ENCODE peak calls at places on chromosomes 4 and X, in ten cellular contexts. D, S, O, E, G, A, T, N, V and U are unnamed samples.
A peak's percentile ranks its signal among the peaks of the same experiment; 100 is the strongest.

GRCh38 chr4:72295966-72296557 is 264.3 kb downstream of the NPFFR2 start:
- DNase-seq in S (peak; percentile 78), T (peak; percentile 90), O (peak; percentile 34), D (peak; percentile 74), A (no peak), G (peak; percentile 20), E (peak; percentile 75), V (peak; percentile 21), N (peak; percentile 90), U (peak; percentile 79)

GRCh38 chr4:185296665-185297460 is 87.5 kb downstream of the SNX25 start:
- DNase-seq in E (no peak), S (no peak), G (no peak), D (no peak), A (no peak), V (no peak), N (no peak), O (no peak), T (no peak), U (no peak)

GRCh38 chr4:146981651-146982050 is 36.0 kb upstream of the TTC29 start:
- DNase-seq in T (no peak), G (no peak), S (peak; percentile 34), D (peak; percentile 11), N (peak; percentile 48), A (no peak), O (no peak), E (peak; percentile 13), V (peak; percentile 61), U (peak; percentile 92)

GRCh38 chr4:168449740-168450442 is 30.4 kb downstream of the DDX60L start:
- DNase-seq in D (peak; percentile 83), T (peak; percentile 84), V (no peak), S (peak; percentile 52), O (peak; percentile 40), N (no peak), E (no peak), A (no peak), G (no peak), U (no peak)

GRCh38 chr4:52574036-52574435 is 85.1 kb downstream of the USP46 start:
- DNase-seq in N (peak; percentile 32), O (no peak), S (no peak), E (no peak), A (no peak), D (no peak), T (no peak), V (no peak), G (no peak), U (no peak)

GRCh38 chrX:26845051-26845450 is 618.1 kb downstream of the PPP4R3C start:
- DNase-seq in D (peak; percentile 84), N (no peak), O (no peak), V (no peak), A (no peak), T (no peak), G (no peak), E (no peak), S (peak; percentile 70), U (no peak)

GRCh38 chrX:34687095-34687494 is 30.0 kb upstream of the TMEM47 start:
- DNase-seq in N (no peak), A (no peak), V (no peak), G (no peak), E (no peak), O (no peak), S (no peak), T (no peak), D (no peak), U (no peak)

GRCh38 chrX:10759400-10759799 is 139.0 kb upstream of the MID1 start:
- DNase-seq in S (no peak), E (peak; percentile 49), O (no peak), D (no peak), G (no peak), V (no peak), N (no peak), T (no peak), A (peak; percentile 72), U (no peak)

GRCh38 chr4:151175754-151176153 is 76.3 kb downstream of the RPS3A start:
- DNase-seq in V (no peak), D (no peak), A (no peak), G (no peak), E (no peak), S (no peak), O (no peak), N (no peak), T (no peak), U (no peak)

GRCh38 chr4:74174941-74175340 is 17.0 kb downstream of the MTHFD2L start:
- DNase-seq in V (no peak), E (no peak), N (no peak), S (no peak), A (no peak), T (no peak), G (no peak), O (no peak), D (no peak), U (no peak)

GRCh38 chr4:80268081-80268823 is 1.8 kb downstream of the FGF5 start:
- DNase-seq in D (peak; percentile 67), G (no peak), O (peak; percentile 55), N (peak; percentile 78), E (peak; percentile 45), V (no peak), S (peak; percentile 77), A (peak; percentile 78), T (no peak), U (no peak)

GRCh38 chrX:3743821-3744439 is 30.5 kb upstream of the PRKX start:
- DNase-seq in O (no peak), E (no peak), V (no peak), G (no peak), D (no peak), T (no peak), S (no peak), A (no peak), N (no peak), U (no peak)

GRCh38 chr4:25234390-25235367 is 846 bp downstream of the PI4K2B start:
- DNase-seq in E (peak; percentile 78), T (peak; percentile 78), N (peak; percentile 92), G (peak; percentile 89), S (peak; percentile 89), V (peak; percentile 29), A (peak; percentile 81), O (peak; percentile 97), D (peak; percentile 88), U (peak; percentile 68)

DNA sequence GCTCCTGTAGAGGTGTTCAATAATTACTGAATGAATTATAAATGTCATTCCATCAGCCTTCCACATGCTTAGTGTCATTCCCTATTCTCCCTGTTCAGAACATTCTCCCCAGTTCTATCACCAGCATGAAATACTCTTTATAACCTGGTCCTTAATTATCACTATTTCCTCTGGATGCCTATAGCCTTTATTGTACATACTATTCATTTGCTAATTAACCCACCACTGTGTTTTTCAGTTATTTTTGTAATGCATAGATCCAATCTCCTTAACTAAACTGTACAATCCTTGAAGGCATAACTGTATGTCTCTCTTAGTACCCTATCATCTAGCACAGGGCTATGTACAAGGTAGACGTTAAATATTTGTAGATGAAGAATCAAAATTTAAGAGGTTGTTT is 1.2 kb downstream of the ABCB7 start:
- DNase-seq in N (no peak), G (no peak), E (no peak), V (no peak), S (no peak), T (no peak), D (no peak), O (no peak), A (no peak), U (no peak)
- H3K9ac ChIP-seq in N (peak overlapping the region; percentile 82), G (no peak overlapping the region), E (no peak overlapping the region), V (no peak overlapping the region), S (peak overlapping the region; percentile 97), T (no peak overlapping the region), D (no peak overlapping the region), O (no peak overlapping the region), A (no peak overlapping the region), U (no peak overlapping the region)

DNA sequence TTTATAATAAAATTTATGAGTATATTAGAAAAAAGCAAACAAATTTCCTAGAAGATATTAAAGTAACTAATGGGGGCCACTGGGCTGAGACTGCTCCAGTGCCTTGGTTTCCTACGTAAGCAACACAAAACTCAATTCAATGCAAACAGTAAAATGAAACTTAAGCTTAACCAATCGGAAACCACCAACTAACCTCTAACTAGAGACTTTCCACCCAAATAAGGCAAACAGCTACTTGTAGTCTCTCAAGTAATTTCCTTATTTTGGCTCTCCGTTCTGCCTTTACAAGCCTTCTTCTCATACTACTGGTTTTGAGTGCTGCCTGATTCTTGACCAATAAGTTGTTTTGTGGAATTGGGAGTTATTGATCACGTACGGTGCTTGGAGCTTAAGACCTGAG is 167.3 kb upstream of the VEGFC start:
- DNase-seq in T (no peak), N (no peak), V (no peak), G (no peak), O (no peak), A (no peak), E (no peak), D (no peak), S (no peak), U (no peak)
- H3K9ac ChIP-seq in T (no peak overlapping the region), N (no peak overlapping the region), V (no peak overlapping the region), G (no peak overlapping the region), O (no peak overlapping the region), A (no peak overlapping the region), E (no peak overlapping the region), D (no peak overlapping the region), S (no peak overlapping the region), U (no peak overlapping the region)

DNA sequence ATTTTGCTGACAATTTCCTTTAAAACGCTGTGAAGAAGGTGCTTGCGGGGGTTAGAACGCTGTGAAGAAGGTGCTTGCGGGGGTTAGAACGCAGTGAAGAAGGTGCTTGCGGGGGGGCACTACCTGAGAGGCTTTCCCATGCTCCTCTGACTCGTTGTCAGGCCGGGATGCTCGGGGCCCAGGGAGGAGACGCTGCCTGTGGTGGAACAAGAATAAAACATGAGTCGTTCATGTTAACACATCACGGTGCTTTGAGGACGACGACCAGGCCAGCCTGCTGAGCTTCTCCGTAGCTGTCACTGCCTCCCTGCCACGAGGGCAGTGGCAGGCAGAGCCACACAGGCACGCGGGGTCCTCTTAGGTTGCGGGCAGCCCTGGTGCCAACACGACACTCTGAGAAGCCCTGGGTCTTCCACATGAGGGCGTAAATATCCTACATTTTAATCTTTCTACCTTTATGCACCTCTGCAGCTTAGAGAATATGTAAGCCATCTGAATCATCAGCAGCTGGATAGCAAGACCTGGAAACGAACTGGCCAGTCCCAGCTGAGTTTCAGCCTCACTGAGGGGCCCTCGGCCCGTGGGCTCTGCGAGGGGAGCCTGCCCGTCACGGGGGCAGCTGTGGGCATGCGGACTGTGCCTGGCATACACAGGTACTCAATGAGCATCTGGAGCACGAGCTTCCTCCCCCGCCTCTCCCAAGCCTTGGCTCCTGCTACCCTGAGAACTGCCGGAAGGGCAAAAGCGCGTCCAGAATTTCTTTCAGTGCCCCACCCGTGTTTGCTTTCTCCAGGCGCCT is 47.0 kb downstream of the FGFRL1 start:
- DNase-seq in D (no peak), N (no peak), O (no peak), E (peak; percentile 40), G (no peak), V (no peak), A (peak; percentile 63), S (no peak), T (peak; percentile 42), U (no peak)
- H3K9ac ChIP-seq in D (no peak overlapping the region), N (no peak overlapping the region), O (no peak overlapping the region), E (no peak overlapping the region), G (no peak overlapping the region), V (no peak overlapping the region), A (no peak overlapping the region), S (no peak overlapping the region), T (no peak overlapping the region), U (no peak overlapping the region)

DNA sequence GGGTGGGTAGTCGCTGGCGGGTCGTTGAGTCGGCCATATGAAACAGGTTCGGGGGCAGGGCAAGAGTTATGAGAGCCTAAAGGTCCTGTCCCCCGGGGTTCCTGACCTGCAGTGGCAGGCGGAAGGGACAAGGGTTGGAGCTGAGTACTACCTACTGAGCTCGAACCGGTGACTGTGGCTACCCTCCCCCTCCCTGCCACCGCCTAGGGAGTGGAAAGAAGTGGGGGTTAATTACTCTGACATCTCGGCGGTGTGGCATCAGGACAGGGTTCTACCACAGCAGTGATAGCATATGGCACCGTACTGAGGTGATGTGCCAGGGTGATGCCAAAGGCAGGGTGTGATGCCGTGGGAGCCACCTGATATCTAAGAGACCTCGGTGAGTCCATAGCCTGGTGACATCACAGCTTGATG is 307 bp downstream of the ATG4A start:
- DNase-seq in N (peak; percentile 33), E (no peak), D (no peak), O (no peak), G (no peak), S (peak; percentile 33), V (no peak), T (peak; percentile 21), A (no peak), U (no peak)
- H3K9ac ChIP-seq in N (peak overlapping the region; percentile 82), E (peak overlapping the region; percentile 36), D (peak overlapping the region; percentile 46), O (peak overlapping the region; percentile 60), G (peak overlapping the region; percentile 58), S (peak overlapping the region; percentile 100), V (peak overlapping the region; percentile 81), T (peak overlapping the region; percentile 50), A (no peak overlapping the region), U (peak overlapping the region; percentile 62)